ENCODE peak calls at places on chromosomes 12 and 14, in five cellular contexts. A is mesenchymal stem cell, U is IMR-90, G is neuronal stem cell, Q is H1. O is an unnamed sample.

GRCh38 chr12:118424883-118425282 is 48.5 kb downstream of the SUDS3 start:
- DNase-seq in A (no peak), U (no peak), G (no peak), Q (no peak), O (no peak)

GRCh38 chr12:104243971-104244370 is 28.4 kb downstream of the TXNRD1 start:
- DNase-seq in A (no peak), U (no peak), G (no peak), Q (no peak), O (no peak)

GRCh38 chr12:54378791-54379400 is 5.6 kb downstream of the ZNF385A start:
- DNase-seq in A (peak; percentile 70), U (no peak), G (no peak), Q (no peak), O (peak; percentile 75)

GRCh38 chr12:12008232-12008850 is 62.4 kb upstream of the BCL2L14 start:
- DNase-seq in A (no peak), U (no peak), G (no peak), Q (no peak), O (no peak)

GRCh38 chr12:82425241-82425640 is 66.9 kb downstream of the METTL25 start:
- DNase-seq in A (peak; percentile 19), U (peak; percentile 73), G (no peak), Q (no peak), O (no peak)

GRCh38 chr12:116372815-116373214 is 95.3 kb upstream of the MED13L start:
- DNase-seq in A (peak; percentile 56), U (no peak), G (no peak), Q (no peak), O (no peak)

GRCh38 chr12:104181313-104181712 is 34.3 kb upstream of the TXNRD1 start:
- DNase-seq in A (no peak), U (peak; percentile 67), G (no peak), Q (no peak), O (no peak)

GRCh38 chr12:63351370-63351769 is 200.4 kb upstream of the AVPR1A start:
- DNase-seq in A (no peak), U (no peak), G (no peak), Q (no peak), O (no peak)

GRCh38 chr14:94768521-94769412 is 1.1 kb downstream of the GSC start:
- DNase-seq in A (no peak), U (no peak), G (no peak), Q (no peak), O (no peak)

GRCh38 chr14:61764342-61765122 is 2.3 kb downstream of the SNAPC1 start:
- DNase-seq in A (no peak), U (no peak), G (no peak), Q (no peak), O (no peak)

GRCh38 chr12:40446385-40446784 is 221.6 kb downstream of the LRRK2 start:
- DNase-seq in A (peak; percentile 1), U (peak; percentile 2), G (no peak), Q (no peak), O (peak; percentile 61)

GRCh38 chr12:113340061-113340460 is 5.2 kb upstream of the SLC8B1 start:
- DNase-seq in A (no peak), U (no peak), G (no peak), Q (no peak), O (no peak)

GRCh38 chr12:118537481-118537917 is 161.1 kb downstream of the SUDS3 start:
- DNase-seq in A (no peak), U (no peak), G (no peak), Q (no peak), O (no peak)

GRCh38 chr12:42696424-42697149 is 107.0 kb upstream of the PRICKLE1 start:
- DNase-seq in A (peak; percentile 39), U (peak; percentile 64), G (no peak), Q (no peak), O (peak; percentile 11)
- H3K18ac ChIP-seq in A (no peak overlapping the region), U (peak overlapping the region; percentile 26), G (no peak overlapping the region), Q (no peak overlapping the region), O (no peak overlapping the region)

GRCh38 chr12:14772946-14773345 is 30.3 kb downstream of the WBP11 start:
- DNase-seq in A (no peak), U (no peak), G (no peak), Q (no peak), O (no peak)

GRCh38 chr12:14769837-14770494 is 33.3 kb downstream of the WBP11 start:
- DNase-seq in A (peak; percentile 83), U (peak; percentile 68), G (peak; percentile 68), Q (peak; percentile 61), O (peak; percentile 92)

GRCh38 chr12:14773685-14774073 is 29.6 kb downstream of the WBP11 start:
- DNase-seq in A (no peak), U (no peak), G (no peak), Q (no peak), O (no peak)

GRCh38 chr12:14770495-14771313 is 32.6 kb downstream of the WBP11 start:
- DNase-seq in A (peak; percentile 97), U (peak; percentile 91), G (peak; percentile 76), Q (peak; percentile 80), O (peak; percentile 94)

GRCh38 chr12:14771651-14772137 is 31.6 kb downstream of the WBP11 start:
- DNase-seq in A (peak; percentile 22), U (no peak), G (no peak), Q (no peak), O (peak; percentile 50)
- H3K4me3 ChIP-seq in A (no peak overlapping the region), U (no peak overlapping the region), G (peak overlapping the region; percentile 46), Q (peak overlapping the region; percentile 86), O (no peak overlapping the region)

GRCh38 chr12:47801904-47802246 is 17.8 kb downstream of the HDAC7 start:
- DNase-seq in A (no peak), U (no peak), G (no peak), Q (no peak), O (no peak)

GRCh38 chr12:47802312-47802711 is 17.4 kb downstream of the HDAC7 start:
- DNase-seq in A (no peak), U (no peak), G (no peak), Q (no peak), O (no peak)

GRCh38 chr12:47799357-47799955 is 20.2 kb downstream of the HDAC7 start:
- DNase-seq in A (no peak), U (no peak), G (no peak), Q (no peak), O (no peak)

GRCh38 chr12:47800582-47800981 is 19.1 kb downstream of the HDAC7 start:
- DNase-seq in A (no peak), U (no peak), G (no peak), Q (no peak), O (no peak)

GRCh38 chr12:47801170-47801903 is 18.4 kb downstream of the HDAC7 start:
- DNase-seq in A (peak; percentile 34), U (no peak), G (no peak), Q (no peak), O (no peak)
- H4K91ac ChIP-seq in A (no peak overlapping the region), U (no peak overlapping the region), G (no peak overlapping the region), Q (no peak overlapping the region), O (no peak overlapping the region)

GRCh38 chr12:95857799-95858198 is 953 bp upstream of the SNRPF start:
- DNase-seq in A (no peak), U (no peak), G (no peak), Q (no peak), O (no peak)

GRCh38 chr12:95858451-95859343 is at the start of gene SNRPF:
- DNase-seq in A (peak; percentile 98), U (peak; percentile 97), G (peak; percentile 96), Q (peak; percentile 91), O (peak; percentile 98)

GRCh38 chr12:95857151-95857550 is 1.6 kb upstream of the SNRPF start:
- DNase-seq in A (no peak), U (no peak), G (no peak), Q (no peak), O (no peak)

GRCh38 chr12:95859947-95860850 is 1.4 kb downstream of the SNRPF start:
- DNase-seq in A (no peak), U (no peak), G (no peak), Q (no peak), O (no peak)

GRCh38 chr12:95859344-95859816 is 628 bp downstream of the SNRPF start:
- DNase-seq in A (peak; percentile 58), U (peak; percentile 31), G (peak; percentile 12), Q (no peak), O (no peak)
- H3K18ac ChIP-seq in A (no peak overlapping the region), U (no peak overlapping the region), G (no peak overlapping the region), Q (peak overlapping the region; percentile 72), O (no peak overlapping the region)

DNA sequence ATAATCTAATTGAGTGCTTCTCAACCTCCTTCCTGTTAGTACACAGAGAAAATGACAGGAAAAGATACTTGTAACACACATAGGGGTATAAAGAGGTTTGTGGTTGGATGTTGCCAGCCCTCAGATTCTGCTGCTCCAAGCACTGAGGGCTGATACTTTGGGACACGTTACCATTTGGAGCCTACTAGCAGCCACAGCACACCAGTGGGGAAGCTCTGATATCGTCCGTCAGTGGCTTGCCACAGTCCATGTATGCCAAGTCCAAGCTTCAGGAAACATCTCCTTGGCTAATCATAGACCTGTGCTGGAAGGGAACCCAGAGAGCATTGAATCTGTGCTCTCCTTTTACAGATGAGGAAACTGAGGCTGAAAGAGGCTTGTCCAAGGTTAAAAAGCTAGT is 22.3 kb downstream of the B4GALNT3 start:
- DNase-seq in A (no peak), U (no peak), G (no peak), Q (no peak), O (no peak)
- H3K4me3 ChIP-seq in A (no peak overlapping the region), U (no peak overlapping the region), G (no peak overlapping the region), Q (no peak overlapping the region), O (no peak overlapping the region)

DNA sequence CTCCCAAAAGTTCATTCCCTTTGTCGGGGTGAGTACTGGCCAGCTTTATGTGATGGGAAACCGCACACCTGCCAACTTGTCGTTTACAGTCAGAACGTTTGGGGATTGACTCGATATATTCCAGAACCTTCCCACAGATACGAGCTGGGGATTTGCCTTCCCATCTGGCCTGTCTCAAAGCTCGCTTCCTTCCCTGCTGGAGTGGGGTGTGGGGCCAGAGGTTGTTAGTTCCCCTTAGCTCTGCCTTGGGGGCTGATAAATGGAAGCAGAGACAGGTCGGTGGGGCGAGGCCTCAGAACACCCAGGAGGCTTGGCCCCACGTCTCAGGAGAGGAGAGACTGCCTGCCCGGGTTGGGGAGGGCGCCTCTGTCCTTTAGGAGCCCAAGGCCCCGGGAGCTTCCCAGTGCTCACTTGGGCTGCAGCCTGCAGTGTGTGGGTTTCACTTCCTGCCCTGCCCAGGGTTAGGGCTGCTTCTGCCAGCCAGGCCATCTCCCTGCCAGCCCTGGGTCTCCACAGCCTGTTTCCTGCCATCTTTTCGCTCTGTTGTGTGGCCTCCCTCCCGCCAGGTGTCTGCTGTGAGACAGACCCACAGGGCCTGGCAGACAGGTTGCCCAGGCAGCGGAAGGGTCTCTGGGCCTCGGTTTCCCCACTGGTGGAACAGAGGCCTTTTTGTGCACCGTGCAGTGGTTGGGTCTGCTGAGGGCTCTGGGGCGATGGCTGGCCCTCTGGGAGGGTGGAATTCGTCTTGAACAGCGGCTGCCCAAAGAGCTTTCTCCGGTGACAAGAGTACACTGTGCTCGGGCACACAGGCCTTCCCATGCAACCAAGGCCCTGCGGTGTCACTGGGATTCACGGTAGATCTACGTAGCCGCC is 8.1 kb upstream of the TEX22 start:
- DNase-seq in A (no peak), U (no peak), G (no peak), Q (no peak), O (no peak)
- H4K91ac ChIP-seq in A (no peak overlapping the region), U (no peak overlapping the region), G (no peak overlapping the region), Q (no peak overlapping the region), O (no peak overlapping the region)

GRCh38 chr12:6343518-6343917 is 1.6 kb upstream of the TNFRSF1A start:
- DNase-seq in A (no peak), U (no peak), G (no peak), Q (no peak), O (no peak)
- H3K18ac ChIP-seq in A (peak overlapping the region; percentile 40), U (no peak overlapping the region), G (peak overlapping the region; percentile 42), Q (no peak overlapping the region), O (no peak overlapping the region)